ENCODE peak calls at places on chromosomes 5 and 9, in ten cellular contexts. J is A673; W is SK-N-SH; Q is GM10248; G is CD4-positive, alpha-beta T cell; D is AG04450; U is WERI-Rb-1; E is tibial artery; Z is OCI-LY7; T is epithelial cell of esophagus. N is an unnamed sample.

GRCh38 chr5:164335837-164336236 is 830.4 kb downstream of the MAT2B start:
- DNase-seq in J (peak; percentile 16), W (no peak), Q (no peak), G (no peak), D (no peak), U (no peak), E (no peak), Z (no peak), T (peak; percentile 86), N (no peak)

GRCh38 chr9:128558431-128559310 is 6.3 kb downstream of the SPTAN1 start:
- DNase-seq in J (peak; percentile 96), W (peak; percentile 72), Q (peak; percentile 75), G (no peak), D (peak; percentile 74), U (no peak), E (peak; percentile 83), Z (peak; percentile 53), T (peak; percentile 81), N (peak; percentile 8)

GRCh38 chr9:6598249-6598725 is 47.2 kb downstream of the GLDC start:
- DNase-seq in J (no peak), W (no peak), Q (peak; percentile 86), G (no peak), D (no peak), U (no peak), E (no peak), Z (no peak), T (peak; percentile 56), N (no peak)

GRCh38 chr5:98214240-98215051 is 559.0 kb upstream of the RGMB start:
- DNase-seq in J (no peak), W (no peak), Q (no peak), G (no peak), D (no peak), U (no peak), E (no peak), Z (no peak), T (no peak), N (no peak)

GRCh38 chr9:22643541-22643940 is 196.9 kb downstream of the DMRTA1 start:
- DNase-seq in J (no peak), W (no peak), Q (no peak), G (no peak), D (no peak), U (no peak), E (no peak), Z (no peak), T (no peak), N (no peak)

GRCh38 chr9:90343360-90343759 is 299.3 kb downstream of the DIRAS2 start:
- DNase-seq in J (no peak), W (no peak), Q (no peak), G (no peak), D (no peak), U (peak; percentile 81), E (no peak), Z (no peak), T (peak; percentile 46), N (no peak)

GRCh38 chr9:37200572-37201005 is 80.2 kb downstream of the ZCCHC7 start:
- DNase-seq in J (peak; percentile 84), W (no peak), Q (no peak), G (no peak), D (no peak), U (no peak), E (no peak), Z (no peak), T (peak; percentile 26), N (no peak)

GRCh38 chr5:151141535-151141934 is 16.0 kb downstream of the ANXA6 start:
- DNase-seq in J (no peak), W (no peak), Q (peak; percentile 84), G (peak; percentile 35), D (no peak), U (no peak), E (no peak), Z (peak; percentile 84), T (peak; percentile 48), N (no peak)

GRCh38 chr5:24539625-24540024 is 105.2 kb downstream of the CDH10 start:
- DNase-seq in J (peak; percentile 89), W (no peak), Q (no peak), G (no peak), D (no peak), U (no peak), E (no peak), Z (no peak), T (no peak), N (no peak)

GRCh38 chr9:38089387-38090165 is 20.5 kb upstream of the SHB start:
- DNase-seq in J (no peak), W (no peak), Q (no peak), G (no peak), D (no peak), U (no peak), E (no peak), Z (no peak), T (no peak), N (no peak)

GRCh38 chr5:141874262-141874964 is 3.8 kb downstream of the PCDH1 start:
- DNase-seq in J (no peak), W (peak; percentile 48), Q (no peak), G (no peak), D (no peak), U (no peak), E (no peak), Z (no peak), T (no peak), N (no peak)

GRCh38 chr9:15469406-15469805 is 41.4 kb downstream of the PSIP1 start:
- DNase-seq in J (no peak), W (no peak), Q (no peak), G (no peak), D (no peak), U (no peak), E (no peak), Z (no peak), T (no peak), N (no peak)

GRCh38 chr5:151079838-151080619 is 805 bp downstream of the TNIP1 start:
- DNase-seq in J (no peak), W (peak; percentile 52), Q (no peak), G (no peak), D (no peak), U (no peak), E (no peak), Z (no peak), T (peak; percentile 83), N (no peak)

GRCh38 chr9:101478906-101479305 is 43.3 kb upstream of the ALDOB start:
- DNase-seq in J (no peak), W (no peak), Q (no peak), G (no peak), D (no peak), U (no peak), E (no peak), Z (no peak), T (peak; percentile 71), N (no peak)

GRCh38 chr9:121852646-121853616 is 201.5 kb downstream of the DAB2IP start:
- DNase-seq in J (no peak), W (no peak), Q (no peak), G (no peak), D (no peak), U (no peak), E (peak; percentile 76), Z (no peak), T (no peak), N (no peak)

GRCh38 chr9:72365525-72366256 is 683 bp upstream of the ZFAND5 start:
- DNase-seq in J (peak; percentile 71), W (peak; percentile 77), Q (peak; percentile 73), G (peak; percentile 30), D (peak; percentile 60), U (peak; percentile 75), E (peak; percentile 95), Z (peak; percentile 62), T (no peak), N (peak; percentile 57)
- TF ChIP-seq CTCF in J (peak; percentile 16), W (peak; percentile 35), Q (no peak), G (no peak), D (peak; percentile 28), U (no peak), E (peak; percentile 10), Z (peak; percentile 15), T (no peak), N (no peak)

DNA sequence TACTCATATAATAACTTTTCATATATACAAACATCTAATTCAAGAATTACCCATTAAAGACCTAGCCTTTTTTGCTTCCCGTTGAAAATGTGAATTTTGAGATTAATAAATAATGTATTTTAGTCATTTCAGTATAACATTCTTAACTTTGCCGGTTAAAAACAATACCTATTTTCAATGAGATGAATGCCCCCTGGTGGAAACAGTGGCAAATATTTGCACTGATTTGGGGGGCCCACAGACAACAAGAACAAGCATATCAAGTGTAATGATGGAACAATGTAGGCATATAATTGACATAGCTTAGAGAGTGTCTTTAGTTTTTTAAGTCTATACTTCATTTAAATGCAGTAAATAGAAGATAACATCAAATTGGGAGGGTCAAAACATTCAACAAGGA is 111.9 kb downstream of the NTRK2 start:
- DNase-seq in J (peak; percentile 42), W (peak; percentile 15), Q (peak; percentile 13), G (no peak), D (no peak), U (peak; percentile 7), E (peak; percentile 28), Z (peak; percentile 16), T (peak; percentile 43), N (no peak)
- TF ChIP-seq CTCF in J (peak; percentile 59), W (peak; percentile 68), Q (peak; percentile 45), G (no peak), D (peak; percentile 20), U (no peak), E (peak; percentile 48), Z (peak; percentile 77), T (peak; percentile 39), N (peak; percentile 58)

DNA sequence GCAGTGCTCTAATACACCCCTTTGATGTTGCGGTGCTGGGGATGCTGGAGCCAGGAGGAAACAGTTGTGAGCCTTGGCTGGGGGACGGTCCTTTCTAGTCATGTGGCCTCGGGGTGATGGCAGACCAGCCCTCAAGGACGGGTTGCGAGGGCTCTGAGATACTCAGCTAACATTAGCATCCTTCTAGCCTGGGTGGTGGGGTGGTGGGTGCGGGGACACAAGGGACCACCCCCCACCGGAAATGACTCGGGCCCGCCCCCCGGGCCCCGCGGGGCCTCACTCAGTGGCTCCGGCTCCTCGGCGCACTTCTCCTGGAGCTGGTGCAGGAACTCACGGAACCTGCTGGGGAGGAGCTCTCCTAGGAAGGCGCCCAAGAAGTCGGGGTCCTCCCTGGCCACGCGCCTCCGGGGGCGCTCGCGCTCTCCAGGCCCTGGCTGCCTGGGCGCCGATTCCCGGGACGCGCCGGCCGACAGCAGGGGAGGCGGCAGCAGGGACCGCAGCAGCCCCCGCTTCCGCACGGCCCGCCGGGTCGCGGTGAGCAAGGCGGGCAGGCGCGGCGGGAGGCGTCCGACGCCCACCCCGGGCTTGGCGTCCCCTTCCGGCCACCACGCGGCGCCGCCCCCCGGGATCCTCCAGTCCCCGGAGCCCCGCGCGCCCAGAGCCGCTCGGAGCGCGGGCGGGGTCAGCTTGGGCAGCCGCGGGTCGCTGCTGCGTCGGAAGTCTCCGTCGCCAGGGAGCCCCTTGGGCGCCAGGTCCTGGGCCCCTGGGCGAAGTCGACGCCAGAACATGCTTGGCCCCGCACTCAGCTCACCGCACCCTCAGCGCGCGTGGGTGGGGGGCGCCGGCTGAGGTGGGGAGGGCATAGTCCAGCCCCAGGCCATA is 873 bp downstream of the C9orf50 start:
- DNase-seq in J (peak; percentile 71), W (peak; percentile 87), Q (no peak), G (no peak), D (no peak), U (peak; percentile 70), E (no peak), Z (no peak), T (peak; percentile 31), N (no peak)
- TF ChIP-seq CTCF in J (peak; percentile 42), W (peak; percentile 37), Q (no peak), G (no peak), D (peak; percentile 30), U (peak; percentile 56), E (no peak), Z (no peak), T (no peak), N (peak; percentile 40)

DNA sequence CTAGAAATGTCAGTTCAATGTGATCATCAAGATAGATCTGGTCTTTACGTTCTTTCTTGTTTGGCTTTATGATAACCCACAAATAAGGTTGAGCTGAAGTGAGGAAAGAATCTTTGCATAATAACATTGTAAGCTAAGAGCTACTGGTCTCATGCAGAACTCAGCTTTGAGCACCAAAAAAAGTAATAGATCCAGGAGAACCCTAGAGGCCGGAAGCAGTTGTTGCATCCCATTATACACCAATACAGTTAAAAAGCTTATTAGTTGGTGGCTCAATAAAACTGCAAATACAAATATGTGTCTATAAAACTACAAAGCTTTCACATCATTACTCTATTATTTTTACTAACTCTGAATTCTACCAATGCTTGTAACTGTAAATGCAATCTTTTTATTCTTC is 85.5 kb upstream of the NUDT12 start:
- DNase-seq in J (no peak), W (no peak), Q (no peak), G (no peak), D (no peak), U (no peak), E (no peak), Z (no peak), T (no peak), N (no peak)
- TF ChIP-seq CTCF in J (peak; percentile 23), W (peak; percentile 29), Q (no peak), G (no peak), D (no peak), U (no peak), E (no peak), Z (peak; percentile 13), T (no peak), N (no peak)